ENCODE peak calls at places on chromosomes 3 and 15, in seven cellular contexts. K is amygdala; T is breast epithelium; L is uterus; Q is iPS-NIHi11; I is T1000; C is naive thymus-derived CD4-positive, alpha-beta T cell. V is an unnamed sample.

GRCh38 chr15:70158309-70158995 is 60.7 kb upstream of the TLE3 start:
- DNase-seq in L (no peak), T (no peak), K (no peak), I (no peak), Q (no peak), C (no peak), V (no peak)

GRCh38 chr3:138042043-138042442 is 32.1 kb downstream of the CLDN18 start:
- DNase-seq in L (no peak), C (no peak), Q (no peak), I (no peak), T (no peak), K (no peak), V (no peak)

GRCh38 chr3:141047168-141047567 is 4.0 kb upstream of the SPSB4 start:
- DNase-seq in C (no peak), I (no peak), K (no peak), L (no peak), Q (no peak), T (no peak), V (no peak)

GRCh38 chr3:140288575-140288974 is 353.6 kb downstream of the CLSTN2 start:
- DNase-seq in T (no peak), L (no peak), I (no peak), K (no peak), C (no peak), Q (no peak), V (no peak)

GRCh38 chr3:132870596-132870995 is 148.4 kb upstream of the NPHP3 start:
- DNase-seq in I (no peak), L (no peak), C (no peak), K (no peak), T (no peak), Q (no peak), V (no peak)

GRCh38 chr15:63186065-63186464 is 3.3 kb upstream of the RAB8B start:
- DNase-seq in K (no peak), T (no peak), L (no peak), Q (no peak), C (no peak), I (no peak), V (no peak)

GRCh38 chr15:66786708-66787471 is 84.9 kb downstream of the SMAD6 start:
- DNase-seq in C (no peak), K (no peak), T (no peak), I (no peak), Q (no peak), L (no peak), V (no peak)

GRCh38 chr15:58628206-58629057 is 121.1 kb downstream of the ADAM10 start:
- DNase-seq in C (peak), I (no peak), L (no peak), K (no peak), Q (no peak), T (no peak), V (peak)

GRCh38 chr3:15486979-15487378 is 34.5 kb downstream of the COLQ start:
- DNase-seq in K (no peak), T (no peak), I (no peak), Q (no peak), L (no peak), C (no peak), V (no peak)

GRCh38 chr15:98684441-98684840 is 36.1 kb downstream of the IGF1R start:
- DNase-seq in T (no peak), L (no peak), I (peak), C (no peak), Q (no peak), K (no peak), V (no peak)

V was measured in CD4-positive, alpha-beta memory T cell.